ENCODE peak calls at places on chromosomes 12 and 14, in six cellular contexts. F, Q, W, V, D and X are unnamed samples.

GRCh38 chr12:105676694-105677093 is 346.2 kb downstream of the C12orf75 start:
- DNase-seq in F (no peak), Q (no peak), W (no peak), V (no peak), D (peak; percentile 49), X (no peak)

GRCh38 chr14:87805315-87805723 is 187.7 kb downstream of the GALC start:
- DNase-seq in F (peak; percentile 46), Q (no peak), W (peak; percentile 88), V (no peak), D (no peak), X (no peak)

GRCh38 chr14:93078830-93079229 is 36.9 kb downstream of the ITPK1 start:
- DNase-seq in F (no peak), Q (no peak), W (no peak), V (no peak), D (peak; percentile 60), X (no peak)

GRCh38 chr12:131700271-131700670 is 10.6 kb upstream of the SFSWAP start:
- DNase-seq in F (no peak), Q (no peak), W (peak; percentile 26), V (no peak), D (no peak), X (no peak)

GRCh38 chr12:104748790-104749189 is 209.3 kb downstream of the SLC41A2 start:
- DNase-seq in F (no peak), Q (no peak), W (no peak), V (no peak), D (peak; percentile 31), X (no peak)

GRCh38 chr12:107760207-107760816 is 625 bp downstream of the PRDM4 start:
- DNase-seq in F (peak; percentile 84), Q (no peak), W (peak; percentile 67), V (no peak), D (peak; percentile 19), X (peak; percentile 77)

GRCh38 chr12:64610092-64610659 is at the start of gene RASSF3:
- DNase-seq in F (peak; percentile 96), Q (no peak), W (peak; percentile 85), V (peak; percentile 17), D (peak; percentile 68), X (peak; percentile 84)

GRCh38 chr12:77133566-77133965 is 68.2 kb upstream of the E2F7 start:
- DNase-seq in F (no peak), Q (no peak), W (peak; percentile 80), V (no peak), D (no peak), X (no peak)

GRCh38 chr12:127401536-127401935 is 865.4 kb upstream of the TMEM132C start:
- DNase-seq in F (no peak), Q (no peak), W (no peak), V (no peak), D (no peak), X (no peak)

GRCh38 chr12:73726881-73727280 is 810.8 kb upstream of the ATXN7L3B start:
- DNase-seq in F (no peak), Q (no peak), W (no peak), V (no peak), D (no peak), X (no peak)

GRCh38 chr14:76727403-76727802 is 33.9 kb upstream of the VASH1 start:
- DNase-seq in F (no peak), Q (no peak), W (no peak), V (no peak), D (no peak), X (no peak)

GRCh38 chr12:76569685-76570604 is 10.4 kb upstream of the OSBPL8 start:
- DNase-seq in F (no peak), Q (no peak), W (no peak), V (no peak), D (no peak), X (no peak)

GRCh38 chr12:64733857-64734256 is 25.3 kb downstream of the GNS start:
- DNase-seq in F (no peak), Q (no peak), W (no peak), V (no peak), D (no peak), X (no peak)

GRCh38 chr14:105852378-105853088 is 326.1 kb downstream of the TMEM121 start:
- DNase-seq in F (peak; percentile 59), Q (no peak), W (no peak), V (no peak), D (peak; percentile 2), X (peak; percentile 53)

DNA sequence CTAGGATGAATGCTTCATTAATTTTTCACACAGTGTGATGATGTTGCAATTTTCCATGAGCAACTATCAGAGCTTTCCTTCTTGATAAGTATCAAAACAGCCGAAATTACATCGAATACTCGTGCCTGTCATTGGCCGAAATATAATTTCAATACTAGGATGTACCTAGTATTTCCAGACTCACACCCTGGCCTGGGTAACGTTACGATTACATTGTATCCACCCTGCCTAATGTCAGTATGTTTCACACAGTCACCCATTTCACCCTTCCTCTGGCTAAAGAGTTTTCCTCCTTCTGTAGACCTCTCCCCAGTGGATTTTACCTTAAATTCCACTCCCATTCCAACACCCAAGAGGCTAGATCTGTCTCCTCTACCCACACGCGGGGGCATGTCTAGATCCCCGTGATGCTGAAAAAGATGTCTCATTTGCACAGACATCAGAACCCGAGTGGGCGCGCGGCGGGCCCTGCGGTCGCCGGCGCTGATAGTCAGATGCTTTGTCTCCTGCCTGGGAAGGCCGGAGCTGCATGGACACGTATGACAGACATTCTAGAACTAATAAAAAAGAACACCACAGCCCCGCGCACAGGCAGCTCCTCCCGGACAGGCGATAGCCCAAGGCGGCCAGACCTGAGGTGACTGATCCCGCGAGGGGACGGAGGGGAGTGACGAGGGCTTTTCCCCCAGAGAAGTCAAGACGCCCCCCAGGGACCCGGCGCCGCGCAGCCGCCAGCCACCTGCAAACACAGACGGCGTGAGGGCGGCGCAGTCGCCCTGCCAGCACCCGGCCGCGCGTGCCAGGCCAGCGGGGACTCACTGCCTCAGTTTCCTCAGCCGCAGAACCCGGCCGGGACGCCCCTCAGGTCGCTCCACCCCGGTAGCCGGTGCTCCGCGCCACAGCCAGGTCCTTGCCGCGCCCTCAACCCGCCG is 691 bp downstream of the KIF21A start:
- DNase-seq in F (no peak), Q (no peak), W (peak; percentile 66), V (no peak), D (peak; percentile 31), X (peak; percentile 74)
- TF ChIP-seq CTCF in F (no peak), Q (no peak), W (no peak), V (no peak), D (no peak), X (no peak)

GRCh38 chr14:85483037-85483436 is 46.9 kb upstream of the FLRT2 start:
- DNase-seq in F (no peak), Q (no peak), W (no peak), V (no peak), D (no peak), X (no peak)

GRCh38 chr14:85483652-85484051 is 46.3 kb upstream of the FLRT2 start:
- DNase-seq in F (no peak), Q (no peak), W (no peak), V (no peak), D (no peak), X (no peak)

GRCh38 chr14:85481471-85481870 is 48.5 kb upstream of the FLRT2 start:
- DNase-seq in F (no peak), Q (no peak), W (no peak), V (no peak), D (no peak), X (no peak)

GRCh38 chr14:85482549-85482948 is 47.4 kb upstream of the FLRT2 start:
- DNase-seq in F (no peak), Q (no peak), W (no peak), V (no peak), D (no peak), X (no peak)

DNA sequence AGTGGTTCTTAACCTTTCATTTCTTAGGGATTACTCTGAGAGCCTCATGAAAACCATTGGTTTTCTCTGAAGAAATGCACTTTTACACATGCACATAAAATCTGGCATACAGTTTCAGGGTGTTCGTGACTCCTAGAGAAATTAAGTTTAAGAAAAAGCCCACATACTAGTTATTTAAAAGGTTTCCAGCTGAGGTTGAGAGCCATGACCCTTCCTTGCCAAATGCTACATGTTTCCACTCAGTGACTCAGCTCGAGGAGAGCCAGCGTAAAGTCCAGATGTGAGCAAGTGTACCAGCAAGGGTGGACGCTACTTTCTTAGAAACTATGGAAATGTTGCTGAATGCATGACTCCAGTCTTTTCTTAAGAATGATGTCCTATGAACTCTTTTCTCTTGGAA is 42.7 kb upstream of the FLRT2 start:
- DNase-seq in F (no peak), Q (no peak), W (no peak), V (no peak), D (no peak), X (no peak)
- H3K4me3 ChIP-seq in F (no peak overlapping the region), Q (no peak overlapping the region), W (no peak overlapping the region), V (no peak overlapping the region), D (no peak overlapping the region), X (no peak overlapping the region)

GRCh38 chr14:32611752-32612151 is 282.7 kb downstream of the AKAP6 start:
- DNase-seq in F (no peak), Q (no peak), W (no peak), V (no peak), D (no peak), X (no peak)
- H3K27ac ChIP-seq in F (no peak overlapping the region), Q (no peak overlapping the region), W (no peak overlapping the region), V (peak overlapping the region; percentile 44), D (no peak overlapping the region), X (no peak overlapping the region)

DNA sequence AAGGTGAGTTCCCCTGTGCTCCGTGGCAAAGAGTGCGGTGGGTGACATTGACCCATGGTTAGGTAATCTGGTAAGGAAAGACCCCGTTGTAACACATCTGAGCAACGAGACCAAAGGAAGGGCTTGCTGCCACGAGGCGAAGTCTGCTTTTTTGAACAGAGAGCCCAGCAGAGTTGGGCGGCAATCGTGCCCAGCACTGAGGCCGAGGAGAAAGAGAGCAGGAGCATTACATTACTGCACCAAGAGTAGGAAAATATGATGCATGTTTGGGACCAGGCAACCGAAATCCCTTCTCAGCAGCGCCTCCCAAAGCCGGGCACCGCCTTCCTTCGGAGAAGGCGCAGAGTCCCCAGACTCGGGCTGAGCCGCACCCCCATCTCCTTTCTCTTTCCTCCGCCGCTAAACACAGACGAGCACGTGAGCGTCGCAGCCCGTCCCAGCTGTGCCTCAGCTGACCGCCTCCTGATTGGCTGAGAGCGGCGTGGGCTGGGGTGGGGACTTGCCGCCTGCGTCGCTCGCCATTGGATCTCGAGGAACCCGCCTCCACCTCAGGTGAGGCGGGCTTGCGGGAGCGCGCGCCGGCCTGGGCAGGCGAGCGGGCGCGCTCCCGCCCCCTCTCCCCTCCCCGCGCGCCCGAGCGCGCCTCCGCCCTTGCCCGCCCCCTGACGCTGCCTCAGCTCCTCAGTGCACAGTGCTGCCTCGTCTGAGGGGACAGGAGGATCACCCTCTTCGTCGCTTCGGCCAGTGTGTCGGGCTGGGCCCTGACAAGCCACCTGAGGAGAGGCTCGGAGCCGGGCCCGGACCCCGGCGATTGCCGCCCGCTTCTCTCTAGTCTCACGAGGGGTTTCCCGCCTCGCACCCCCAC is at the start of gene HIF1A:
- DNase-seq in F (peak; percentile 98), Q (peak; percentile 96), W (peak; percentile 91), V (peak; percentile 87), D (peak; percentile 95), X (peak; percentile 98)
- TF ChIP-seq CTCF in F (no peak), Q (no peak), W (peak; percentile 11), V (peak; percentile 22), D (no peak), X (no peak)

DNA sequence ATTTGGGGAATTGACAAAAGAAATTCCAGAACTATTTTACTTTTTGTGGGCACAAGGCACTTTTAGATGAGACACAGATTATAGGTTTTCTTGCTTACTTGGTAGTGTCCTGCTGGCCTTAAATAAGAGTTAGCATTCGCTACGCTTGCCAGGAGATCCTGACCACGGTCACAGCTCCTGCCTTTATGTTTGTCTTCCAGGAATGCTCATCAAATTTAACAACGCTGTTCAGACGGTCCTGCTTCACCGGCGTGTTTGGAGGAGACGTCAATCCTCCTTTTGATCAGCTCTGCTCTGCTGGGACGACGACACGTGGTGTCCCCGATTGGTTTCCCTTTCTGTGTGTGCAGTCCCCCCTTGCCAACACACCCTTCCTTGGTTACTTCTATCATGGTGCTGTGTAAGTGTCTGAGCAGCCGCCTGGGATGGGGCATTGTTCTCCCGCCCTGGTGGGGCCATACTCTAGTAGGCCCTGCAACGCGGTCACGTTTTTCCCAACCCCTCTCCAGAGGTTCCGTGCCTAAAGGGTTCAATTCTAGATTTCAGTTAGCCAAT is 15.8 kb downstream of the TCTN2 start:
- DNase-seq in F (no peak), Q (no peak), W (no peak), V (no peak), D (no peak), X (no peak)
- H3K4me3 ChIP-seq in F (no peak overlapping the region), Q (no peak overlapping the region), W (no peak overlapping the region), V (no peak overlapping the region), D (no peak overlapping the region), X (no peak overlapping the region)